ENCODE peak calls at places on chromosomes 7 and 10, in seven cellular contexts. O is RKO, P is HT-29, A is fibroblast of pulmonary artery, G is T-helper 22 cell, F is DMS153, L is GM23248. S is an unnamed sample.

GRCh38 chr7:7117935-7118586 is 64.3 kb upstream of the C1GALT1 start:
- DNase-seq in O (no peak), P (no peak), A (no peak), G (no peak), F (no peak), L (no peak), S (no peak)

GRCh38 chr7:893686-894085 is 17.3 kb downstream of the GET4 start:
- DNase-seq in O (no peak), P (no peak), A (no peak), G (no peak), F (no peak), L (no peak), S (no peak)

GRCh38 chr7:98949336-98950044 is 71.2 kb downstream of the TRRAP start:
- DNase-seq in O (no peak), P (no peak), A (no peak), G (no peak), F (no peak), L (no peak), S (no peak)

GRCh38 chr7:2688409-2689342 is 674 bp downstream of the AMZ1 start:
- DNase-seq in O (no peak), P (no peak), A (no peak), G (no peak), F (no peak), L (peak), S (no peak)

GRCh38 chr10:45439873-45440272 is 65.9 kb downstream of the ALOX5 start:
- DNase-seq in O (no peak), P (no peak), A (no peak), G (no peak), F (no peak), L (no peak), S (no peak)

GRCh38 chr7:106600569-106601373 is 60.2 kb downstream of the CCDC71L start:
- DNase-seq in O (no peak), P (no peak), A (peak), G (no peak), F (no peak), L (no peak), S (no peak)

GRCh38 chr7:107971613-107972012 is 31.3 kb downstream of the LAMB1 start:
- DNase-seq in O (no peak), P (no peak), A (peak), G (no peak), F (no peak), L (peak), S (no peak)

GRCh38 chr7:72032934-72033333 is 379.2 kb downstream of the CALN1 start:
- DNase-seq in O (no peak), P (no peak), A (no peak), G (no peak), F (no peak), L (no peak), S (no peak)

GRCh38 chr7:1558181-1558811 is 2.3 kb upstream of the TMEM184A start:
- DNase-seq in O (no peak), P (no peak), A (no peak), G (no peak), F (no peak), L (no peak), S (no peak)

GRCh38 chr7:114102996-114103395 is 184.2 kb upstream of the PPP1R3A start:
- DNase-seq in O (no peak), P (no peak), A (no peak), G (no peak), F (no peak), L (no peak), S (no peak)

GRCh38 chr7:128879939-128880746 is 17.5 kb downstream of the ATP6V1F start:
- DNase-seq in O (peak), P (peak), A (peak), G (no peak), F (peak), L (peak), S (peak)

S was measured in fibroblast of gingiva.